ENCODE peak calls at places on chromosomes 4 and X, in six cellular contexts. V is A549, Y is GM12878, U is IMR-90, E is K562, Q is HepG2. H is an unnamed sample.

GRCh38 chr4:6343950-6344408 is 74.3 kb downstream of the WFS1 start:
- DNase-seq in V (peak; percentile 85), Y (no peak), U (peak; percentile 80), E (peak; percentile 34), Q (peak; percentile 54), H (no peak)

GRCh38 chrX:37701588-37701987 is 16.0 kb downstream of the XK start:
- DNase-seq in V (no peak), Y (no peak), U (no peak), E (no peak), Q (no peak), H (no peak)

GRCh38 chrX:38236901-38237615 is 16.4 kb upstream of the SRPX start:
- DNase-seq in V (no peak), Y (no peak), U (no peak), E (no peak), Q (no peak), H (no peak)

GRCh38 chrX:55033429-55033828 is 2.7 kb upstream of the ALAS2 start:
- DNase-seq in V (no peak), Y (no peak), U (no peak), E (no peak), Q (no peak), H (no peak)

GRCh38 chr4:113832795-113833194 is 71.3 kb upstream of the CAMK2D start:
- DNase-seq in V (no peak), Y (no peak), U (no peak), E (no peak), Q (no peak), H (no peak)

GRCh38 chrX:34619920-34620319 is 37.2 kb downstream of the TMEM47 start:
- DNase-seq in V (no peak), Y (no peak), U (no peak), E (no peak), Q (no peak), H (no peak)

GRCh38 chr4:125666635-125667034 is 351.9 kb downstream of the FAT4 start:
- DNase-seq in V (no peak), Y (no peak), U (no peak), E (no peak), Q (no peak), H (no peak)

GRCh38 chrX:40543661-40544328 is 37.0 kb upstream of the ATP6AP2 start:
- DNase-seq in V (no peak), Y (peak; percentile 33), U (peak; percentile 71), E (peak; percentile 65), Q (peak; percentile 19), H (peak; percentile 40)

GRCh38 chr4:112312610-112313239 is 15.6 kb downstream of the ALPK1 start:
- DNase-seq in V (no peak), Y (peak; percentile 88), U (no peak), E (no peak), Q (no peak), H (no peak)

GRCh38 chr4:153216546-153216945 is 12.3 kb downstream of the TRIM2 start:
- DNase-seq in V (no peak), Y (no peak), U (no peak), E (no peak), Q (no peak), H (no peak)

GRCh38 chrX:46260502-46260901 is 284.7 kb downstream of the ZNF674 start:
- DNase-seq in V (no peak), Y (no peak), U (no peak), E (no peak), Q (no peak), H (no peak)

GRCh38 chrX:109839694-109840358 is 106.8 kb upstream of the ACSL4 start:
- DNase-seq in V (peak; percentile 15), Y (no peak), U (no peak), E (peak; percentile 75), Q (no peak), H (no peak)

GRCh38 chrX:134684956-134685355 is 26.7 kb upstream of the PLAC1 start:
- DNase-seq in V (no peak), Y (no peak), U (no peak), E (no peak), Q (no peak), H (no peak)

GRCh38 chrX:65871671-65872311 is 168.1 kb downstream of the VSIG4 start:
- DNase-seq in V (peak; percentile 22), Y (peak; percentile 50), U (no peak), E (peak; percentile 68), Q (peak; percentile 41), H (no peak)

GRCh38 chr4:121307441-121308327 is 73.1 kb downstream of the QRFPR start:
- DNase-seq in V (peak; percentile 2), Y (peak; percentile 51), U (peak; percentile 34), E (peak; percentile 56), Q (peak; percentile 34), H (no peak)

GRCh38 chr4:62482355-62482754 is 1282.2 kb downstream of the ADGRL3 start:
- DNase-seq in V (no peak), Y (no peak), U (no peak), E (no peak), Q (no peak), H (no peak)

GRCh38 chr4:6460876-6461275 is 11.5 kb downstream of the PPP2R2C start:
- DNase-seq in V (no peak), Y (no peak), U (no peak), E (no peak), Q (no peak), H (no peak)

GRCh38 chrX:147228153-147228552 is 413.6 kb upstream of the CXorf51A start:
- DNase-seq in V (no peak), Y (no peak), U (no peak), E (no peak), Q (no peak), H (no peak)

GRCh38 chr4:13484045-13484748 is at the start of gene RAB28:
- DNase-seq in V (peak; percentile 62), Y (peak; percentile 75), U (peak; percentile 93), E (peak; percentile 94), Q (peak; percentile 83), H (peak; percentile 95)

GRCh38 chr4:138344064-138344463 is 101.9 kb upstream of the SLC7A11 start:
- DNase-seq in V (no peak), Y (no peak), U (no peak), E (no peak), Q (no peak), H (no peak)

GRCh38 chr4:24470681-24471622 is 113.4 kb downstream of the DHX15 start:
- DNase-seq in V (no peak), Y (no peak), U (peak; percentile 43), E (no peak), Q (no peak), H (peak; percentile 63)

GRCh38 chr4:5812506-5813229 is 80.2 kb downstream of the CRMP1 start:
- DNase-seq in V (peak; percentile 36), Y (no peak), U (peak; percentile 80), E (peak; percentile 75), Q (peak; percentile 58), H (peak; percentile 58)

GRCh38 chrX:52544147-52544840 is 27.4 kb upstream of the XAGE1B start:
- DNase-seq in V (no peak), Y (no peak), U (no peak), E (no peak), Q (no peak), H (no peak)

GRCh38 chr4:104491396-104491821 is 3.3 kb downstream of the CXXC4 start:
- DNase-seq in V (peak; percentile 11), Y (no peak), U (no peak), E (peak; percentile 60), Q (no peak), H (peak; percentile 75)

GRCh38 chrX:71454222-71454621 is 78.7 kb upstream of the OGT start:
- DNase-seq in V (no peak), Y (no peak), U (peak; percentile 42), E (peak; percentile 30), Q (no peak), H (no peak)

GRCh38 chr4:159370316-159370715 is 267.4 kb downstream of the RAPGEF2 start:
- DNase-seq in V (no peak), Y (no peak), U (no peak), E (no peak), Q (no peak), H (no peak)

GRCh38 chr4:15766821-15767220 is 11.3 kb upstream of the CD38 start:
- DNase-seq in V (no peak), Y (no peak), U (no peak), E (no peak), Q (no peak), H (no peak)

GRCh38 chr4:131366724-131367123 is 1782.4 kb upstream of the PCDH10 start:
- DNase-seq in V (no peak), Y (no peak), U (no peak), E (no peak), Q (no peak), H (no peak)
- H3K4me2 ChIP-seq in V (peak overlapping the region; percentile 57), Y (no peak overlapping the region), U (no peak overlapping the region), E (no peak overlapping the region), Q (no peak overlapping the region), H (no peak overlapping the region)

GRCh38 chr4:181802207-181802606 is 441.0 kb upstream of the TENM3 start:
- DNase-seq in V (no peak), Y (no peak), U (no peak), E (no peak), Q (no peak), H (no peak)
- TF ChIP-seq SMC3 in V (no peak), Y (no peak), U (no peak), E (no peak), Q (no peak), H (no peak)

DNA sequence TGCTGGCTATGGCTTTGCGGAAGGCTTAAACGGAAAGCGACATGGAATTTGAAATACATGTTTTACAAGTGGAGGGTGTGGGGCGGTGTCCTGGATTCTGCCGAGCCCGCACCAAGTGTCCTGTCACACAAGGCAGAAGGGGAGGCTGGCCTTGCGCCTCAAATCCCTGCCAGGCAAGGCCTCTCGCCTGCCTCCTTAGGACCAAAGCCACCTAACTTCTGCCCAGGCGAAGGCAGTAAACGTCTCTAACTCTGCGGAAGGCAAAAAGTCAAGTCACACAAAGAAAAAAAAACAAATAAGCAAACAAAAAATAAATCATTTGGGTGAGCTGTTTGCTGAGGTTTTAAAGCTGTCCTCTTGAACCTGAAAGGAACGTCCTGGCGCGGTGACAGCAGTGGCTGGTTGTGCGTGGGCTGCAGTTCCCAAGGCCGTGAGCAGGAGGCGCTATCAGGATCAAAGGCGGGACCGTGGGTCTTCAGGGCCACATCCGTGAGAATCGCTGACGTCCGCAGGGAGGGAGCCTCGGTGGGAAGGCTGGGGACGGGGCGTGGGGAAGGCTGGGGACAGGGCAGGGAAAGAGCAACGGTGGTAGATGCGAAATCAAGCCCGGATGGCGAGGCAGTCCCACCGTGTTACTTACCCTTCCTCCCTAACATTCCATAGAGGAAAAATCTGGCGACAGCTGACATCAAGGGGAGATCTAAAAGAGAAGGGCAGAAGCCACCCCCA is 99.1 kb downstream of the TRAPPC11 start:
- DNase-seq in V (no peak), Y (no peak), U (no peak), E (peak; percentile 13), Q (no peak), H (no peak)
- TF ChIP-seq CTCF in V (no peak), Y (no peak), U (peak; percentile 9), E (peak; percentile 50), Q (peak; percentile 40), H (peak; percentile 19)

DNA sequence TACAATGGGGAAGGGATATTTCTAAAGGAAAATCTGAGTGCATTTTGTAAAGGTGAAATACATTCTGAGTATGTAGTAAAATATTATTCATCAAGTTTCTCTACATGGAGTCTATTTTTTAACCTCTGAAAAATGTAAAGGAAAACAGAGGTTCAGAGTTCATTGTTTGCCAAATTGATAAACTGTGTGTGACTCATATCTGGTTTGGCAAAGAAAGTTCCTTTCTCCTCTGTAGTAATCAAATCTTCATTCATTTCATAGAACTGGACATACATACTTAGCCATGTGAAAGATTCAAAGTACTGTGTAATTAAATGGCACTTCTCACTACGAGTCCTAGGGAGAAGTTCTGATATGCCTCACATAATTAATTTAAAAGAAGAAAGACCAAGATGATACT is 61.6 kb downstream of the HPGD start:
- DNase-seq in V (no peak), Y (no peak), U (no peak), E (no peak), Q (no peak), H (no peak)
- H3K4me2 ChIP-seq in V (peak overlapping the region; percentile 67), Y (no peak overlapping the region), U (no peak overlapping the region), E (no peak overlapping the region), Q (no peak overlapping the region), H (no peak overlapping the region)